ENCODE peak calls at places on chromosomes 11 and 22, in four cellular contexts. V, D, M and S are unnamed samples.

GRCh38 chr22:39646614-39647210 is 76.2 kb downstream of the CACNA1I start:
- DNase-seq in V (no peak), D (no peak), M (no peak), S (no peak)

GRCh38 chr11:121089566-121089965 is 11.5 kb upstream of the TECTA start:
- DNase-seq in V (no peak), D (no peak), M (no peak), S (no peak)

GRCh38 chr22:24106385-24107381 is 74.6 kb upstream of the SUSD2 start:
- DNase-seq in V (no peak), D (no peak), M (peak; percentile 41), S (no peak)

GRCh38 chr22:38861170-38861874 is 10.7 kb downstream of the CBX6 start:
- DNase-seq in V (peak; percentile 46), D (no peak), M (no peak), S (no peak)

GRCh38 chr22:37378642-37379058 is 48.6 kb downstream of the ELFN2 start:
- DNase-seq in V (no peak), D (no peak), M (no peak), S (no peak)

GRCh38 chr11:17673951-17674350 is 45.4 kb upstream of the MYOD1 start:
- DNase-seq in V (no peak), D (no peak), M (no peak), S (no peak)

GRCh38 chr11:10885703-10886363 is 28.0 kb upstream of the ZBED5 start:
- DNase-seq in V (no peak), D (no peak), M (no peak), S (no peak)

GRCh38 chr11:111944139-111944538 is 7.0 kb downstream of the DIXDC1 start:
- DNase-seq in V (no peak), D (peak; percentile 29), M (no peak), S (no peak)

GRCh38 chr11:73383249-73384126 is 7.3 kb downstream of the RELT start:
- DNase-seq in V (no peak), D (no peak), M (no peak), S (no peak)

GRCh38 chr11:12393691-12394090 is 16.3 kb downstream of the PARVA start:
- DNase-seq in V (no peak), D (no peak), M (no peak), S (no peak)

GRCh38 chr22:17970205-17970708 is 54.1 kb downstream of the MICAL3 start:
- DNase-seq in V (peak; percentile 46), D (no peak), M (no peak), S (no peak)

GRCh38 chr11:724063-724732 is 18.2 kb downstream of the EPS8L2 start:
- DNase-seq in V (peak; percentile 35), D (no peak), M (no peak), S (no peak)

GRCh38 chr22:30880181-30880601 is 88.4 kb downstream of the MORC2 start:
- DNase-seq in V (no peak), D (no peak), M (no peak), S (no peak)

GRCh38 chr11:65640483-65641207 is 2.7 kb downstream of the SIPA1 start:
- DNase-seq in V (no peak), D (no peak), M (no peak), S (no peak)

GRCh38 chr22:49925525-49926128 is 7.2 kb downstream of the CRELD2 start:
- DNase-seq in V (no peak), D (no peak), M (peak; percentile 71), S (no peak)

GRCh38 chr22:45475063-45475747 is 27.5 kb upstream of the FBLN1 start:
- DNase-seq in V (no peak), D (no peak), M (no peak), S (no peak)
- TF ChIP-seq FOXK2 in V (no peak), D (no peak), M (no peak), S (no peak)

DNA sequence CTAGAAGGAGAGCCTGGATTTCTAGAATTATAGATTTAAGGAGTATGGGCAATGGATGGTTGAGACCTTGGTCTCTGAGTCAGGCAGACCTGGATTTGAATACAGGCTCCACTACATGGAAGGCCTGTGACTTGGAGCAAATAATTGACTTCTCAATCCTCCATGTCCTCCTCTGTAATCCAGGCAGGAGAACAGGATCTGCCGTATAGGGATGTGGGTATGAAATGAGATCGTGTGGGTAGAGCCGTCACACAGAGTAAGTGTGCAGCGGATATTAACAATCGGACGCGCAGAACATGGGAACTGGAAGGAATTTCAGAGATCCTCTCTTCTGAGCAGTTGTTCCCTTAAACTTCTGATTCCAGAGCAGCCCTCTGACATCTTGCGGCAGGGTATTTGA is 11.5 kb upstream of the TMPRSS13 start:
- DNase-seq in V (no peak), D (no peak), M (no peak), S (no peak)
- TF ChIP-seq FOXK2 in V (no peak), D (no peak), M (no peak), S (no peak)

DNA sequence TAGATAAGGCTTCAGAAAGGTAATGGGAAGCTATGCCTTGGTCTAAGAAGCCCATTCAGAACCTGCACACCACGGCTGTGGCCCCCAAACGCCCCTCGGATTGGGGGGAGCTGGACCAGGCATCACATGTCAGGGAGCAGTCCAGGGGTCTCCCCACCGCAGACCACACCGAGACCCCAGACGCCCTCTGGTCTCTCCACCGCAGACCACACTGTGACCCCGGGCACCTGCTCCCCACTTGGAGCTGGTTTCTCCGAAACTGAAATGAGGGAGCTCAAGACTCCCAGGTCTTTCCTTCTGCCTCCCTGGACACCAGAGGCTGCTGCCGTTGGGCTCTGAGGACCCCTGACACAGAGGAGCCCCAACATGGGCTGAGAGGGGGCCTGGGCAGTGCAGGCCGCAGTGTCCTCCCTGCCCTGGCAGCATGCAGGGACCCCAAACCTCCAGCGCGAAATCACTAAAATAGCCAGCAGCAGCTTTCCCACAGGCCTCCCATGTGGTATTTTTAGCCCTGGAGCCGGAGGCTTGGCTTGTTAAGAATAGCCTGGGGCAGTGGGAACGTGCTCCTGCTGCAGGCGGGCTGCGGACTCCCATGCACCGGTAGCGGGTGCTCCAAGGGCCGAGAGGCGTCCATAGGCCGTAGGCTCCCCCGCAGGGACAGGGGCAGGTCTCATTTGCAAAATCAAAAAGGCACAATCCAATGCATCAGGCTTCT is 7.7 kb downstream of the LINC01488 start:
- DNase-seq in V (no peak), D (no peak), M (no peak), S (no peak)
- TF ChIP-seq FOXK2 in V (no peak), D (no peak), M (no peak), S (no peak)

GRCh38 chr11:2699185-2699530 is 636 bp downstream of the KCNQ1OT1 start:
- DNase-seq in V (no peak), D (no peak), M (no peak), S (peak; percentile 22)

GRCh38 chr11:2701230-2701629 is 1.4 kb upstream of the KCNQ1OT1 start:
- DNase-seq in V (no peak), D (peak; percentile 43), M (no peak), S (no peak)

GRCh38 chr11:2701898-2702434 is 2.2 kb upstream of the KCNQ1OT1 start:
- DNase-seq in V (no peak), D (no peak), M (no peak), S (no peak)

GRCh38 chr11:2699531-2700414 is at the start of gene KCNQ1OT1:
- DNase-seq in V (peak; percentile 94), D (peak; percentile 95), M (peak; percentile 86), S (peak; percentile 93)

GRCh38 chr11:2700415-2701211 is 819 bp upstream of the KCNQ1OT1 start:
- DNase-seq in V (peak; percentile 76), D (peak; percentile 57), M (peak; percentile 13), S (peak; percentile 33)
- TF ChIP-seq FOXK2 in V (no peak), D (no peak), M (no peak), S (no peak)